ENCODE peak calls at places on chromosomes 1 and 21, in nine cellular contexts. One of them, this sample, is unnamed.

GRCh38 chr1:151837197-151837596 is 2.4 kb downstream of the C2CD4D start:
- DNase-seq in tibial artery: no peak
- DNase-seq in lower lobe of right lung: no peak
- DNase-seq in prostate gland: no peak
- DNase-seq in heart right ventricle: no peak
- DNase-seq in H9: no peak
- DNase-seq in pancreas: no peak
- DNase-seq in mucosa of descending colon: no peak
- DNase-seq in neural progenitor cell: no peak
- DNase-seq in this sample: no peak

GRCh38 chr1:201346337-201346939 is 31.0 kb downstream of the TNNT2 start:
- DNase-seq in tibial artery: no peak
- DNase-seq in lower lobe of right lung: peak; percentile 17
- DNase-seq in prostate gland: peak; percentile 70
- DNase-seq in heart right ventricle: peak; percentile 62
- DNase-seq in H9: peak; percentile 77
- DNase-seq in pancreas: peak; percentile 43
- DNase-seq in mucosa of descending colon: no peak
- DNase-seq in neural progenitor cell: peak; percentile 80
- DNase-seq in this sample: no peak

GRCh38 chr1:60350531-60350930 is 277.0 kb upstream of the C1orf87 start:
- DNase-seq in tibial artery: no peak
- DNase-seq in lower lobe of right lung: no peak
- DNase-seq in prostate gland: no peak
- DNase-seq in heart right ventricle: no peak
- DNase-seq in H9: no peak
- DNase-seq in pancreas: no peak
- DNase-seq in mucosa of descending colon: no peak
- DNase-seq in neural progenitor cell: no peak
- DNase-seq in this sample: no peak

GRCh38 chr1:232868793-232869491 is 63.7 kb downstream of the MAP10 start:
- DNase-seq in tibial artery: peak; percentile 67
- DNase-seq in lower lobe of right lung: no peak
- DNase-seq in prostate gland: peak; percentile 30
- DNase-seq in heart right ventricle: no peak
- DNase-seq in H9: no peak
- DNase-seq in pancreas: peak; percentile 14
- DNase-seq in mucosa of descending colon: no peak
- DNase-seq in neural progenitor cell: no peak
- DNase-seq in this sample: peak; percentile 60

GRCh38 chr1:93576346-93576745 is 105.3 kb downstream of the BCAR3 start:
- DNase-seq in tibial artery: no peak
- DNase-seq in lower lobe of right lung: no peak
- DNase-seq in prostate gland: no peak
- DNase-seq in heart right ventricle: peak; percentile 47
- DNase-seq in H9: no peak
- DNase-seq in pancreas: no peak
- DNase-seq in mucosa of descending colon: no peak
- DNase-seq in neural progenitor cell: peak; percentile 57
- DNase-seq in this sample: peak; percentile 58

GRCh38 chr1:6165027-6165426 is 15.1 kb downstream of the CHD5 start:
- DNase-seq in tibial artery: no peak
- DNase-seq in lower lobe of right lung: no peak
- DNase-seq in prostate gland: no peak
- DNase-seq in heart right ventricle: no peak
- DNase-seq in H9: no peak
- DNase-seq in pancreas: no peak
- DNase-seq in mucosa of descending colon: no peak
- DNase-seq in neural progenitor cell: no peak
- DNase-seq in this sample: no peak

GRCh38 chr1:205351984-205352713 is 4.6 kb downstream of the KLHDC8A start:
- DNase-seq in tibial artery: no peak
- DNase-seq in lower lobe of right lung: no peak
- DNase-seq in prostate gland: no peak
- DNase-seq in heart right ventricle: no peak
- DNase-seq in H9: peak; percentile 70
- DNase-seq in pancreas: no peak
- DNase-seq in mucosa of descending colon: peak; percentile 78
- DNase-seq in neural progenitor cell: peak; percentile 66
- DNase-seq in this sample: no peak

GRCh38 chr1:222955964-222956363 is 141.1 kb downstream of the DISP1 start:
- DNase-seq in tibial artery: no peak
- DNase-seq in lower lobe of right lung: no peak
- DNase-seq in prostate gland: no peak
- DNase-seq in heart right ventricle: no peak
- DNase-seq in H9: no peak
- DNase-seq in pancreas: no peak
- DNase-seq in mucosa of descending colon: no peak
- DNase-seq in neural progenitor cell: no peak
- DNase-seq in this sample: no peak

GRCh38 chr21:45894891-45895777 is 86.4 kb upstream of the COL6A1 start:
- DNase-seq in tibial artery: no peak
- DNase-seq in lower lobe of right lung: peak; percentile 37
- DNase-seq in prostate gland: no peak
- DNase-seq in heart right ventricle: no peak
- DNase-seq in H9: no peak
- DNase-seq in pancreas: no peak
- DNase-seq in mucosa of descending colon: peak; percentile 28
- DNase-seq in neural progenitor cell: no peak
- DNase-seq in this sample: no peak

GRCh38 chr1:205746757-205747412 is 3.1 kb downstream of the NUCKS1 start:
- DNase-seq in tibial artery: no peak
- DNase-seq in lower lobe of right lung: no peak
- DNase-seq in prostate gland: no peak
- DNase-seq in heart right ventricle: no peak
- DNase-seq in H9: no peak
- DNase-seq in pancreas: no peak
- DNase-seq in mucosa of descending colon: no peak
- DNase-seq in neural progenitor cell: no peak
- DNase-seq in this sample: no peak

GRCh38 chr1:14118691-14119485 is 418.9 kb downstream of the PRDM2 start:
- DNase-seq in tibial artery: no peak
- DNase-seq in lower lobe of right lung: no peak
- DNase-seq in prostate gland: no peak
- DNase-seq in heart right ventricle: no peak
- DNase-seq in H9: no peak
- DNase-seq in pancreas: no peak
- DNase-seq in mucosa of descending colon: no peak
- DNase-seq in neural progenitor cell: no peak
- DNase-seq in this sample: no peak

GRCh38 chr1:180194546-180195207 is 35.4 kb upstream of the LHX4 start:
- DNase-seq in tibial artery: no peak
- DNase-seq in lower lobe of right lung: no peak
- DNase-seq in prostate gland: no peak
- DNase-seq in heart right ventricle: no peak
- DNase-seq in H9: peak; percentile 44
- DNase-seq in pancreas: no peak
- DNase-seq in mucosa of descending colon: no peak
- DNase-seq in neural progenitor cell: no peak
- DNase-seq in this sample: no peak

GRCh38 chr1:235102259-235102582 is 26.4 kb downstream of the TOMM20 start:
- DNase-seq in tibial artery: no peak
- DNase-seq in lower lobe of right lung: no peak
- DNase-seq in prostate gland: no peak
- DNase-seq in heart right ventricle: no peak
- DNase-seq in H9: no peak
- DNase-seq in pancreas: no peak
- DNase-seq in mucosa of descending colon: no peak
- DNase-seq in neural progenitor cell: no peak
- DNase-seq in this sample: no peak

GRCh38 chr1:230139306-230139705 is 72.3 kb downstream of the GALNT2 start:
- DNase-seq in tibial artery: no peak
- DNase-seq in lower lobe of right lung: no peak
- DNase-seq in prostate gland: no peak
- DNase-seq in heart right ventricle: no peak
- DNase-seq in H9: no peak
- DNase-seq in pancreas: no peak
- DNase-seq in mucosa of descending colon: no peak
- DNase-seq in neural progenitor cell: no peak
- DNase-seq in this sample: no peak

GRCh38 chr1:23777979-23778814 is at the start of gene PITHD1:
- DNase-seq in tibial artery: peak; percentile 86
- DNase-seq in lower lobe of right lung: peak; percentile 90
- DNase-seq in prostate gland: peak; percentile 76
- DNase-seq in heart right ventricle: peak; percentile 78
- DNase-seq in H9: peak; percentile 84
- DNase-seq in pancreas: peak; percentile 82
- DNase-seq in mucosa of descending colon: peak; percentile 88
- DNase-seq in neural progenitor cell: peak; percentile 96
- DNase-seq in this sample: peak; percentile 89

GRCh38 chr1:204927673-204928641 is 57.3 kb downstream of the NFASC start:
- DNase-seq in tibial artery: no peak
- DNase-seq in lower lobe of right lung: no peak
- DNase-seq in prostate gland: no peak
- DNase-seq in heart right ventricle: no peak
- DNase-seq in H9: peak; percentile 58
- DNase-seq in pancreas: no peak
- DNase-seq in mucosa of descending colon: no peak
- DNase-seq in neural progenitor cell: no peak
- DNase-seq in this sample: peak; percentile 48

GRCh38 chr1:1202831-1203560 is 3.4 kb downstream of the TNFRSF18 start:
- DNase-seq in tibial artery: no peak
- DNase-seq in lower lobe of right lung: peak; percentile 41
- DNase-seq in prostate gland: no peak
- DNase-seq in heart right ventricle: no peak
- DNase-seq in H9: peak; percentile 30
- DNase-seq in pancreas: no peak
- DNase-seq in mucosa of descending colon: peak; percentile 46
- DNase-seq in neural progenitor cell: no peak
- DNase-seq in this sample: no peak

GRCh38 chr1:36835696-36836095 is 198.6 kb downstream of the GRIK3 start:
- DNase-seq in tibial artery: no peak
- DNase-seq in lower lobe of right lung: no peak
- DNase-seq in prostate gland: no peak
- DNase-seq in heart right ventricle: no peak
- DNase-seq in H9: no peak
- DNase-seq in pancreas: no peak
- DNase-seq in mucosa of descending colon: no peak
- DNase-seq in neural progenitor cell: no peak
- DNase-seq in this sample: no peak
- TF ChIP-seq CTCF in tibial artery: no peak
- TF ChIP-seq CTCF in lower lobe of right lung: no peak
- TF ChIP-seq CTCF in prostate gland: no peak
- TF ChIP-seq CTCF in heart right ventricle: no peak
- TF ChIP-seq CTCF in H9: no peak
- TF ChIP-seq CTCF in pancreas: no peak
- TF ChIP-seq CTCF in mucosa of descending colon: no peak
- TF ChIP-seq CTCF in neural progenitor cell: no peak
- TF ChIP-seq CTCF in this sample: no peak

GRCh38 chr1:41433501-41433900 is 51.0 kb downstream of the EDN2 start:
- DNase-seq in tibial artery: no peak
- DNase-seq in lower lobe of right lung: peak; percentile 23
- DNase-seq in prostate gland: no peak
- DNase-seq in heart right ventricle: no peak
- DNase-seq in H9: no peak
- DNase-seq in pancreas: no peak
- DNase-seq in mucosa of descending colon: no peak
- DNase-seq in neural progenitor cell: no peak
- DNase-seq in this sample: no peak
- H3K4me1 ChIP-seq in tibial artery: peaks cover 24% of the 10 kb centered on the region
- H3K4me1 ChIP-seq in lower lobe of right lung: peaks cover 20% of the 10 kb centered on the region
- H3K4me1 ChIP-seq in prostate gland: peaks cover 15% of the 10 kb centered on the region
- H3K4me1 ChIP-seq in heart right ventricle: peaks cover 32% of the 10 kb centered on the region
- H3K4me1 ChIP-seq in H9: no peaks in the 10 kb centered on the region
- H3K4me1 ChIP-seq in pancreas: peaks cover 9% of the 10 kb centered on the region
- H3K4me1 ChIP-seq in mucosa of descending colon: peaks cover 4% of the 10 kb centered on the region
- H3K4me1 ChIP-seq in neural progenitor cell: peaks cover 13% of the 10 kb centered on the region
- H3K4me1 ChIP-seq in this sample: peaks cover 47% of the 10 kb centered on the region

GRCh38 chr1:225533238-225533637 is 105.4 kb upstream of the LBR start:
- DNase-seq in tibial artery: no peak
- DNase-seq in lower lobe of right lung: no peak
- DNase-seq in prostate gland: no peak
- DNase-seq in heart right ventricle: no peak
- DNase-seq in H9: no peak
- DNase-seq in pancreas: no peak
- DNase-seq in mucosa of descending colon: no peak
- DNase-seq in neural progenitor cell: no peak
- DNase-seq in this sample: no peak

GRCh38 chr1:225535280-225535679 is 107.4 kb upstream of the LBR start:
- DNase-seq in tibial artery: no peak
- DNase-seq in lower lobe of right lung: no peak
- DNase-seq in prostate gland: no peak
- DNase-seq in heart right ventricle: no peak
- DNase-seq in H9: no peak
- DNase-seq in pancreas: no peak
- DNase-seq in mucosa of descending colon: no peak
- DNase-seq in neural progenitor cell: no peak
- DNase-seq in this sample: no peak

GRCh38 chr1:225532240-225532944 is 104.6 kb upstream of the LBR start:
- DNase-seq in tibial artery: no peak
- DNase-seq in lower lobe of right lung: no peak
- DNase-seq in prostate gland: no peak
- DNase-seq in heart right ventricle: no peak
- DNase-seq in H9: no peak
- DNase-seq in pancreas: no peak
- DNase-seq in mucosa of descending colon: no peak
- DNase-seq in neural progenitor cell: no peak
- DNase-seq in this sample: no peak

GRCh38 chr1:225534772-225535171 is 106.9 kb upstream of the LBR start:
- DNase-seq in tibial artery: no peak
- DNase-seq in lower lobe of right lung: no peak
- DNase-seq in prostate gland: no peak
- DNase-seq in heart right ventricle: no peak
- DNase-seq in H9: no peak
- DNase-seq in pancreas: no peak
- DNase-seq in mucosa of descending colon: no peak
- DNase-seq in neural progenitor cell: no peak
- DNase-seq in this sample: no peak

DNA sequence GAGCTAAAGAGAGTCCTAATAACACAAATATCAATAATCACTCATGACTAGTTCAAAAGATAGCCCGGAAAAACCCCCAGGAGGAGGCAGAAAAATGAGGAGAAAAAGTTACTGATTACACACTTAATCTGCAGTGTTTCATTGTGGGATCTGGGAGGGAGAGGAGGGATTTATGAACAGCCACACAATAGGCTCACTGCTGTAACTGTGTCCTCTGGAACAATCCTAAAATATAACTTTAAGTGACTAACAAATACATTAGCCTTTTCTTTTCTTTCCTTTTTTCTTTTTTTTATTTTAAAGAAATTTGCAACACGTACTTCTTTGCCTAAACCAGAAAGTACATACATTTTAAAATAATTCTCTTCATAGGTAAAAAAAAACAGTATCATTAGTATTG is 106.3 kb upstream of the LBR start:
- DNase-seq in tibial artery: no peak
- DNase-seq in lower lobe of right lung: no peak
- DNase-seq in prostate gland: no peak
- DNase-seq in heart right ventricle: no peak
- DNase-seq in H9: no peak
- DNase-seq in pancreas: no peak
- DNase-seq in mucosa of descending colon: no peak
- DNase-seq in neural progenitor cell: no peak
- DNase-seq in this sample: no peak
- TF ChIP-seq CTCF in tibial artery: no peak
- TF ChIP-seq CTCF in lower lobe of right lung: no peak
- TF ChIP-seq CTCF in prostate gland: no peak
- TF ChIP-seq CTCF in heart right ventricle: no peak
- TF ChIP-seq CTCF in H9: no peak
- TF ChIP-seq CTCF in pancreas: no peak
- TF ChIP-seq CTCF in mucosa of descending colon: no peak
- TF ChIP-seq CTCF in neural progenitor cell: no peak
- TF ChIP-seq CTCF in this sample: no peak

GRCh38 chr1:70299472-70299871 is 55.0 kb downstream of the ANKRD13C start:
- DNase-seq in tibial artery: no peak
- DNase-seq in lower lobe of right lung: no peak
- DNase-seq in prostate gland: no peak
- DNase-seq in heart right ventricle: no peak
- DNase-seq in H9: no peak
- DNase-seq in pancreas: no peak
- DNase-seq in mucosa of descending colon: no peak
- DNase-seq in neural progenitor cell: no peak
- DNase-seq in this sample: no peak
- H3K4me1 ChIP-seq in tibial artery: no peaks in the 10 kb centered on the region
- H3K4me1 ChIP-seq in lower lobe of right lung: no peaks in the 10 kb centered on the region
- H3K4me1 ChIP-seq in prostate gland: no peaks in the 10 kb centered on the region
- H3K4me1 ChIP-seq in heart right ventricle: no peaks in the 10 kb centered on the region
- H3K4me1 ChIP-seq in H9: no peaks in the 10 kb centered on the region
- H3K4me1 ChIP-seq in pancreas: no peaks in the 10 kb centered on the region
- H3K4me1 ChIP-seq in mucosa of descending colon: no peaks in the 10 kb centered on the region
- H3K4me1 ChIP-seq in neural progenitor cell: no peaks in the 10 kb centered on the region
- H3K4me1 ChIP-seq in this sample: no peaks in the 10 kb centered on the region

This sample was measured in right atrium auricular region.